ENCODE peak calls at places on chromosomes 3 and 15, in five cellular contexts. E, J, U, Q and V are unnamed samples.

GRCh38 chr15:64623347-64624024 is 151.9 kb downstream of the RBPMS2 start:
- DNase-seq in E (no peak), J (no peak), U (no peak), Q (no peak), V (no peak)

GRCh38 chr15:38130739-38131498 is 121.7 kb upstream of the SPRED1 start:
- DNase-seq in E (peak), J (no peak), U (peak), Q (no peak), V (no peak)

GRCh38 chr3:13528217-13528801 is 20.6 kb upstream of the FBLN2 start:
- DNase-seq in E (peak), J (no peak), U (no peak), Q (no peak), V (no peak)

GRCh38 chr3:46716461-46717441 is 918 bp downstream of the PRSS50 start:
- DNase-seq in E (no peak), J (no peak), U (no peak), Q (no peak), V (no peak)

GRCh38 chr15:85044251-85044853 is 62.7 kb downstream of the PDE8A start:
- DNase-seq in E (peak), J (peak), U (peak), Q (peak), V (peak)

GRCh38 chr3:27326211-27326948 is 42.8 kb downstream of the NEK10 start:
- DNase-seq in E (no peak), J (no peak), U (no peak), Q (no peak), V (no peak)

GRCh38 chr3:136750209-136750921 is 1.8 kb downstream of the STAG1 start:
- DNase-seq in E (peak), J (no peak), U (no peak), Q (no peak), V (no peak)

GRCh38 chr3:171956372-171957104 is 82.8 kb upstream of the FNDC3B start:
- DNase-seq in E (no peak), J (no peak), U (peak), Q (no peak), V (no peak)

GRCh38 chr3:71395927-71396695 is 187.4 kb downstream of the FOXP1 start:
- DNase-seq in E (no peak), J (no peak), U (no peak), Q (no peak), V (no peak)

GRCh38 chr15:67253103-67253502 is 1.4 kb downstream of the AAGAB start:
- DNase-seq in E (no peak), J (no peak), U (no peak), Q (no peak), V (no peak)

GRCh38 chr15:50685976-50686467 is 575 bp downstream of the TRPM7 start:
- DNase-seq in E (peak), J (no peak), U (no peak), Q (peak), V (peak)

GRCh38 chr3:180320631-180321030 is 281.3 kb upstream of the TTC14 start:
- DNase-seq in E (no peak), J (no peak), U (no peak), Q (no peak), V (no peak)

GRCh38 chr15:90882781-90883525 is 1.4 kb upstream of the FES start:
- DNase-seq in E (no peak), J (no peak), U (no peak), Q (no peak), V (no peak)